ENCODE peak calls at places on chromosomes 11 and 22, in four cellular contexts. One of them, this sample, is unnamed.

GRCh38 chr11:46298699-46299424 is 21.4 kb downstream of the CREB3L1 start:
- DNase-seq in mesendoderm: no peak
- DNase-seq in ovary: no peak
- DNase-seq in mammary epithelial cell: peak
- DNase-seq in this sample: no peak

GRCh38 chr22:27489265-27489675 is 312.3 kb downstream of the MN1 start:
- DNase-seq in mesendoderm: no peak
- DNase-seq in mammary epithelial cell: no peak
- DNase-seq in ovary: no peak
- DNase-seq in this sample: no peak

GRCh38 chr11:71913716-71914115 is 14.7 kb downstream of the XNDC1N start:
- DNase-seq in ovary: no peak
- DNase-seq in mammary epithelial cell: no peak
- DNase-seq in mesendoderm: no peak
- DNase-seq in this sample: no peak

GRCh38 chr22:40620464-40621046 is 16.0 kb downstream of the MRTFA start:
- DNase-seq in ovary: no peak
- DNase-seq in mesendoderm: peak
- DNase-seq in mammary epithelial cell: peak
- DNase-seq in this sample: no peak

GRCh38 chr11:40118780-40119179 is 1340.7 kb downstream of the LRRC4C start:
- DNase-seq in mesendoderm: no peak
- DNase-seq in ovary: no peak
- DNase-seq in mammary epithelial cell: no peak
- DNase-seq in this sample: no peak

GRCh38 chr22:19174106-19175025 is 4.2 kb downstream of the SLC25A1 start:
- DNase-seq in mesendoderm: peak
- DNase-seq in ovary: no peak
- DNase-seq in mammary epithelial cell: peak
- DNase-seq in this sample: peak

GRCh38 chr22:44186737-44187136 is 6.0 kb downstream of the PARVG start:
- DNase-seq in mammary epithelial cell: no peak
- DNase-seq in ovary: no peak
- DNase-seq in mesendoderm: no peak
- DNase-seq in this sample: no peak

GRCh38 chr22:35230839-35231584 is 26.3 kb upstream of the HMGXB4 start:
- DNase-seq in mammary epithelial cell: no peak
- DNase-seq in mesendoderm: no peak
- DNase-seq in ovary: no peak
- DNase-seq in this sample: no peak

GRCh38 chr22:24141586-24141985 is 39.7 kb upstream of the SUSD2 start:
- DNase-seq in mammary epithelial cell: peak
- DNase-seq in ovary: no peak
- DNase-seq in mesendoderm: no peak
- DNase-seq in this sample: no peak

GRCh38 chr22:36386351-36386899 is 1.3 kb downstream of the MYH9 start:
- DNase-seq in ovary: no peak
- DNase-seq in mammary epithelial cell: no peak
- DNase-seq in mesendoderm: no peak
- DNase-seq in this sample: peak

GRCh38 chr22:36375071-36375980 is 12.4 kb downstream of the MYH9 start:
- DNase-seq in ovary: no peak
- DNase-seq in mesendoderm: no peak
- DNase-seq in mammary epithelial cell: no peak
- DNase-seq in this sample: no peak

GRCh38 chr11:66967670-66968425 is 7.3 kb upstream of the C11orf86 start:
- DNase-seq in mammary epithelial cell: peak
- DNase-seq in ovary: peak
- DNase-seq in mesendoderm: no peak
- DNase-seq in this sample: no peak

GRCh38 chr11:115222218-115222862 is 281.9 kb downstream of the CADM1 start:
- DNase-seq in mesendoderm: peak
- DNase-seq in ovary: no peak
- DNase-seq in mammary epithelial cell: peak
- DNase-seq in this sample: no peak

GRCh38 chr11:120224872-120225371 is 14.1 kb downstream of the OAF start:
- DNase-seq in mammary epithelial cell: no peak
- DNase-seq in mesendoderm: no peak
- DNase-seq in ovary: peak
- DNase-seq in this sample: no peak

DNA sequence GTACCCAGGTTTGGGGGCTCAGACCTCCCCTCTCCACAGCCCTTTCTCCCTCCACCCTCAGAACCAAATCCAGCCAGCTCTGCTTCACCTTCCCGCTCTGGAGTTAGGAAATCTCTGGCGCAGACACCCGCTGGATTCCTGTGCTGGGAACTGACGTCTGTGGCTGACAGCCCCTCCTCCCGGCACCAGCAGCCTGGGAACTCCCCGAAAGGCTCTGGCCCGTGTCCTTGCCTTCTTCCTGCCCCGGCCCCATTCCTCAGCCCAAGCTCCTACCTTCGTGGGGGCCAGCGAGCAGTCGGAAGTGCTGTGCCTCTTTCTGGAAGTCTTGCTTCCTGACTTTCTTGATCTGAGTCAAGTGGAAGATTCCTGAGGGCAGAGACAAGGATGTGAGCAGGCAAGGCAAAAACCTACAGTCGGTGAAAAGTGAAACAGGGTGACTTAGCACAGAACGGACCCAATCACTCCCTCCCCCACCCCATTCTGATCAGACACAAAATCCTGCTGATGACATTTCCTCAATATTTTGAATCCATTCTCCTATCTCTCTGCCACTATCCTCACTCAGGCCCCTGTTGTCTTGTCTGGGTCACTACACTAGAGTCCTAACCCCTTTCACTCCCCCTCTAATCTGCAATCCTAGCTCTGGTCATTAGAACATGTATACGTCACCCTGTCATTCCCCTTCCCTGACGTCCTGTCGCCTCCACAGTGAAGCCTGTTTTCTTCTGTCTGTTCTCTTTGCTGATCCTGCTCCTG is 34.1 kb downstream of the CHRDL2 start:
- DNase-seq in ovary: peak
- DNase-seq in mesendoderm: peak
- DNase-seq in mammary epithelial cell: peak
- DNase-seq in this sample: peak
- H3K4me3 ChIP-seq in ovary: peak
- H3K4me3 ChIP-seq in mesendoderm: no peak
- H3K4me3 ChIP-seq in mammary epithelial cell: no peak
- H3K4me3 ChIP-seq in this sample: peak

GRCh38 chr22:17570851-17571631 is 7.7 kb downstream of the SLC25A18 start:
- DNase-seq in ovary: peak
- DNase-seq in mesendoderm: peak
- DNase-seq in mammary epithelial cell: peak
- DNase-seq in this sample: peak
- H3K4me3 ChIP-seq in ovary: peak
- H3K4me3 ChIP-seq in mesendoderm: no peak
- H3K4me3 ChIP-seq in mammary epithelial cell: no peak
- H3K4me3 ChIP-seq in this sample: peak

DNA sequence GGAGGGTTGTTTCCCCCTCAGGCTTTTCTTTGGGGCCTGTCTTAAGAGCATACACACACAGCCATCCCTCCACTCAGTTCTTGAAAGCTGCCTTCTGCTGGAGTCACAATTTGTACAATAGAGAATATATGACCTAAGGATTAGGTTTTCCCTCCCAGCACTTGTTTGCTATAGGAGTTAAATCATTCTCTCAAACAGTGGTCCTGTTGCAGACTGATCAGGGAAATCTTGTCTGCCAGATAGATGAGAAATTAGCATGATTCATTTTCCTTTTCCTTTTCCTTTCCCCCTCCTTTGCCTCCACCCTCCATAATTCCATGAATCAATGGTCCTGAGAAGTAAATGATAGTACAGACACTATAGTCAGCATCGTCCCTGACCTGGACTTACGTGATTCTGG is 3.3 kb downstream of the PRSS23 start:
- DNase-seq in mammary epithelial cell: no peak
- DNase-seq in ovary: no peak
- DNase-seq in mesendoderm: no peak
- DNase-seq in this sample: no peak
- H3K4me3 ChIP-seq in mammary epithelial cell: no peak
- H3K4me3 ChIP-seq in ovary: no peak
- H3K4me3 ChIP-seq in mesendoderm: no peak
- H3K4me3 ChIP-seq in this sample: no peak

DNA sequence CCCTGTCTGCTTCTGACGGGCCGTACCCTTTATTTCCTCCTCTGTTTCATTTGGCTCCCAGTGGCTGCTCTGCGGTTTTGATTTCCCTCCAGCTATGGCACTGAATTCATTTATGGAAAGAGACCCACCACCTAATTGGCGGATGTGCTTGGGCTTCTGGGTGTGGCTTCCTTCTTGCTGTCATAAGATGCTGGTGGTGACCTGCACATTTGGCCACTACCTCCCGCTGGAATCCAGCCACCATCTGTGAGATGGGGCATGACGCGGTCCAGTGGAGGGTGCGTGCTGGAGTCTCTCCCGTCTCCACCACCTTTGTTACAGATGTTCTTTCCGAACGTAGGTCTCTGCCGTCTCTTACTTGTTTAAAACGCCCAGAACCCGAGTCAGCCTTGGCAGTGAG is 47.7 kb upstream of the FADD start:
- DNase-seq in ovary: no peak
- DNase-seq in mesendoderm: no peak
- DNase-seq in mammary epithelial cell: peak
- DNase-seq in this sample: no peak
- H3K4me3 ChIP-seq in ovary: no peak
- H3K4me3 ChIP-seq in mesendoderm: no peak
- H3K4me3 ChIP-seq in mammary epithelial cell: no peak
- H3K4me3 ChIP-seq in this sample: no peak

GRCh38 chr22:41699264-41700104 is at the start of gene MEI1:
- DNase-seq in ovary: peak
- DNase-seq in mesendoderm: peak
- DNase-seq in mammary epithelial cell: peak
- DNase-seq in this sample: peak
- H3K4me3 ChIP-seq in ovary: no peak
- H3K4me3 ChIP-seq in mesendoderm: no peak
- H3K4me3 ChIP-seq in mammary epithelial cell: peak
- H3K4me3 ChIP-seq in this sample: peak

This sample was measured in psoas muscle.